ENCODE peak calls at places on chromosomes 13 and 19, in ten cellular contexts. B is non-pigmented ciliary epithelial cell; S is GM10248; R is choroid plexus epithelial cell; T is CD8-positive, alpha-beta memory T cell; N is GM12892; Z is nucleus accumbens; M is EH; O is EL; I is Kasumi-1. L is an unnamed sample.
A peak's percentile ranks its signal among the peaks of the same experiment; 100 is the strongest.

GRCh38 chr13:64633948-64634347 is 2596.2 kb downstream of the PCDH9 start:
- DNase-seq in B (no peak), S (no peak), R (peak; percentile 13), T (no peak), N (no peak), Z (no peak), M (peak; percentile 6), O (no peak), I (no peak), L (no peak)

GRCh38 chr19:40503300-40503699 is 36.5 kb downstream of the SPTBN4 start:
- DNase-seq in B (no peak), S (peak; percentile 8), R (no peak), T (no peak), N (no peak), Z (peak; percentile 50), M (no peak), O (no peak), I (no peak), L (no peak)

GRCh38 chr19:9621156-9622037 is at the start of gene ZNF561:
- DNase-seq in B (peak; percentile 49), S (peak; percentile 85), R (peak; percentile 92), T (peak; percentile 88), N (peak; percentile 59), Z (peak; percentile 87), M (peak; percentile 91), O (peak; percentile 89), I (peak; percentile 87), L (peak; percentile 89)

GRCh38 chr13:74025369-74025768 is 108.8 kb downstream of the KLF12 start:
- DNase-seq in B (no peak), S (no peak), R (no peak), T (no peak), N (no peak), Z (no peak), M (no peak), O (no peak), I (no peak), L (no peak)

GRCh38 chr19:12825259-12826131 is 8.9 kb downstream of the RTBDN start:
- DNase-seq in B (no peak), S (no peak), R (no peak), T (no peak), N (no peak), Z (no peak), M (peak; percentile 39), O (peak; percentile 29), I (no peak), L (no peak)

GRCh38 chr19:1839658-1840540 is 8.4 kb downstream of the REXO1 start:
- DNase-seq in B (no peak), S (no peak), R (no peak), T (no peak), N (no peak), Z (no peak), M (no peak), O (no peak), I (no peak), L (no peak)

GRCh38 chr13:51148223-51148951 is 37.3 kb upstream of the C13orf42 start:
- DNase-seq in B (no peak), S (no peak), R (no peak), T (no peak), N (no peak), Z (no peak), M (no peak), O (no peak), I (no peak), L (no peak)

GRCh38 chr19:31742249-31742648 is 393.0 kb upstream of the TSHZ3 start:
- DNase-seq in B (no peak), S (no peak), R (no peak), T (no peak), N (no peak), Z (no peak), M (no peak), O (no peak), I (no peak), L (no peak)

GRCh38 chr19:35038623-35039512 is 2.7 kb upstream of the HPN start:
- DNase-seq in B (no peak), S (no peak), R (no peak), T (no peak), N (no peak), Z (no peak), M (no peak), O (no peak), I (peak; percentile 12), L (no peak)

GRCh38 chr19:17757125-17757524 is 5.8 kb downstream of the FCHO1 start:
- DNase-seq in B (no peak), S (no peak), R (peak; percentile 76), T (no peak), N (no peak), Z (peak; percentile 95), M (peak; percentile 65), O (peak; percentile 67), I (no peak), L (no peak)